ENCODE peak calls at places on chromosomes 6 and 20, in ten cellular contexts. T, Q, I, D, E, C, N, H, X and K are unnamed samples.

GRCh38 chr6:43669922-43670622 is 17.5 kb downstream of the MRPS18A start:
- DNase-seq in Q (no peak), I (no peak), E (no peak), H (no peak), N (no peak), T (no peak), X (no peak), D (peak), C (no peak), K (no peak)

GRCh38 chr6:107601406-107601805 is 111.5 kb downstream of the SOBP start:
- DNase-seq in D (no peak), Q (no peak), N (no peak), C (no peak), H (no peak), T (no peak), I (no peak), E (no peak), X (no peak), K (no peak)

GRCh38 chr6:48670546-48670945 is 559.5 kb upstream of the PTCHD4 start:
- DNase-seq in C (no peak), H (no peak), T (no peak), Q (no peak), X (no peak), I (no peak), D (no peak), E (no peak), N (no peak), K (no peak)

GRCh38 chr6:39228111-39228971 is 934 bp downstream of the KCNK5 start:
- DNase-seq in D (no peak), E (no peak), T (no peak), N (no peak), Q (no peak), H (no peak), I (no peak), X (no peak), C (no peak), K (no peak)

GRCh38 chr6:5671162-5671561 is 335.6 kb downstream of the NRN1 start:
- DNase-seq in H (no peak), Q (no peak), E (no peak), C (no peak), N (no peak), D (no peak), X (no peak), I (peak), T (no peak), K (no peak)

GRCh38 chr6:46948699-46949098 is 27.0 kb upstream of the ADGRF5 start:
- DNase-seq in N (no peak), C (no peak), E (no peak), I (peak), X (no peak), D (no peak), T (no peak), Q (no peak), H (no peak), K (no peak)

GRCh38 chr6:49790340-49790739 is 3.3 kb upstream of the PGK2 start:
- DNase-seq in E (no peak), C (no peak), H (no peak), Q (no peak), I (no peak), X (no peak), N (no peak), T (no peak), D (no peak), K (no peak)

GRCh38 chr6:30707281-30707850 is 9.7 kb downstream of the MDC1 start:
- DNase-seq in Q (no peak), C (no peak), D (peak), N (no peak), E (no peak), T (no peak), I (no peak), H (peak), X (no peak), K (no peak)

GRCh38 chr6:150176152-150176551 is 33.3 kb downstream of the PPP1R14C start:
- DNase-seq in Q (no peak), C (no peak), E (no peak), N (peak), X (no peak), H (peak), T (no peak), D (peak), I (no peak), K (no peak)

GRCh38 chr6:163394659-163395058 is 19.9 kb upstream of the QKI start:
- DNase-seq in X (no peak), Q (no peak), C (no peak), N (no peak), E (no peak), D (no peak), H (no peak), I (no peak), T (no peak), K (no peak)

GRCh38 chr6:37860226-37860839 is 40.8 kb downstream of the ZFAND3 start:
- DNase-seq in D (peak), C (peak), T (no peak), X (peak), H (no peak), Q (no peak), N (no peak), E (no peak), I (peak), K (peak)

GRCh38 chr6:143592335-143592734 is 80.8 kb upstream of the FUCA2 start:
- DNase-seq in T (no peak), I (no peak), H (no peak), Q (no peak), E (no peak), C (no peak), N (no peak), X (peak), D (no peak), K (no peak)
- TF ChIP-seq CTCF in T (no peak), I (peak), H (no peak), Q (peak), E (no peak), C (peak), N (peak), X (peak), D (no peak), K (peak)

GRCh38 chr6:34126419-34126818 is 19.5 kb downstream of the GRM4 start:
- DNase-seq in I (no peak), T (no peak), N (no peak), C (no peak), E (no peak), H (no peak), D (no peak), Q (no peak), X (no peak), K (no peak)
- TF ChIP-seq CTCF in I (no peak), T (no peak), N (no peak), C (no peak), E (no peak), H (no peak), D (no peak), Q (no peak), X (no peak), K (peak)

DNA sequence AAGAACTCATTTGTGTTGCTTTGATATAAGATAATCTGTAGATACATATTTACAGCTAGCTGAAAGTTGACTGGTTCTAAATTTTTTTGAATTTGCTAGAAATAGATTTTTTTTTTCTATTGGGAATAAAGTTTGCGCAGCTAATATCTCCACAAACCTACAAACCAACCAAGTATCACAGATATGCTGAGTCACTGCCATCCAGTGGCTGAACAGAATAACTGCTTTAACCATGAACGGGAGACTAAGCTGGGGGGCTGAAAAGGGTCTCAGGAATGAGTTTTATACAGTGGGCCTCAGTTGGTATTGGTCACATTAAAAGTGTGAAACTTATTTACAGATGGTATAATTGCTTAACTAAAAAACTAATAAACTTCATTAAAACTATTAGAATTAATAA is 326.7 kb upstream of the CNR1 start:
- DNase-seq in Q (no peak), T (no peak), X (peak), N (no peak), I (peak), H (no peak), C (no peak), E (no peak), D (no peak), K (peak)
- TF ChIP-seq CTCF in Q (no peak), T (peak), X (peak), N (no peak), I (peak), H (peak), C (peak), E (no peak), D (no peak), K (peak)

DNA sequence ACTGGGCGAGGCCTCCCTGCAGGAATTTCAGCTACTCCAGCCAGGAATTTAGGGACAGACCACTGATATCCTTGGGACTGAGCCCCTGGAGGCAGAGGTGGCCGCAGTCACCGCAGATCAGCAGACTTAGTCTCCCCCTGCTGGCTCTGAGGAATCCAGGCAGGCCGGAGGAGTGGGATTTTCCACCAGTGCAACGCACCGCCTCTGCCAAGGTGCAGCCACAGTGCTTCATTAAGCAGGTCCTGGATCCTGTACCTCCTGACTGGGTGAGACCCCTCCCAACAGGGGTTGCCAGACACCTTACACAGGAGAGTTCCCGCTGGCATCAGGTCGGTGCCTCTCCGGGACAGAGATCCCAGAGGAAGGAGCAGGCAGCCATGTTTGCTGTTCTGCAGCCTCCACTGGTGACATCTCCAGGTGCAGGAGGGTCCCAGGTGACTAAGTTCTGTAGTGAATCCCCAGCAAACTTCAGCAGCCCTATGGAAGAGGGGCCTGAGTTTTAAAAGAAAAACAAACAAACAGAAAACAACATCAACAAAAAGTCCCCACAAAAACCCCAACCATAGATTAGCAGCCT is 515.2 kb downstream of the FRK start:
- DNase-seq in D (no peak), Q (no peak), E (no peak), N (no peak), T (no peak), C (peak), I (no peak), H (peak), X (no peak), K (no peak)
- TF ChIP-seq CTCF in D (no peak), Q (no peak), E (no peak), N (no peak), T (no peak), C (peak), I (no peak), H (no peak), X (no peak), K (no peak)

DNA sequence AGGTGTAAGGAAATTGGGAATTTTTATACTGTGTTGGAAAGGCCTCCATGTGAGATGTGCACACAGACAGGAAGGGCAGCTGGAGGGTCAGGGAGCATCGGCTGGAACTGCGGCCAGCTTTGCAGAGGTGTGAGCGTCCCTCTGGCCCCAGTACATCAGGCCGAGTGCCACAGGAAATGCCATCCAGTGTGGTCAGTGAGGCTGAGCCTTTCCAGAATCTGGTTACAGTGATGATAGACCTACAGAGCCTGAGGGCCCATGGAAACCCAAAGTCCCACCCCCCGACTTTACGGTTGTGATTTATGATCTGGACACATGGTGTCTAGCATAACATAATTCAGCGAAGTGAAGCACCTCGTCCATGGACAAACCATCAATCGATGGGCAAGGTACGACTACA is 137.3 kb upstream of the PDE10A start:
- DNase-seq in H (no peak), N (no peak), D (no peak), X (no peak), I (no peak), Q (no peak), C (no peak), T (no peak), E (no peak), K (no peak)
- TF ChIP-seq CTCF in H (no peak), N (no peak), D (no peak), X (no peak), I (no peak), Q (no peak), C (no peak), T (no peak), E (no peak), K (no peak)

DNA sequence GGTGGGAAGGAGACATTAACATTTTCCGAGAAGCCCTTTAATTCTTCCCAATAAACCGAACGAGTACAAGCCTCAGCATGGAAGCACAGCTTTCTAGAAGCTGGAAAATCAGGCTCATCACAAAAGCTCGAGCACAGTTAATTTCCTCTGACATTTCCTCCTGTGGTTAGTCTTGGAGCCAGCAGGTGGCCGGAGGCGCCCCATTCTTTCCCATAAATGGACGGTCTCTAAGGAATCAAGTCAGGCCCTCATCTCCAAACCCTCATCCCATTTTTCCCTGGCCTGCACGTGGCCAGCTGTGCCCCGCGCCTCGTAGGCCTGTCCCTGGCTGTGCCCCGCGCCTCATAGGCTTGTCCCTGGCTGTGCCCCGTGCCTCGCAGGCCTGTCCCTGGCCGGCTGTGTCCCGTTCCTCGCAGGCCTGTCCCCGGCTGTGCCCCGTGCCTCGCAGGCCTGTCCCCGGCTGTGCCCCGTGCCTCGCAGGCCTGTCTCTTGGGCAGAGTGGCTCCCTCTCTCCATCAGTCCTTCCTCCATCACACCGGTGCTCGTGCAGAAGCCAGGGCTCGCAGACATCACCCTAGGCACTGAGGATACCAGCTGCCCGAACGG is 19.7 kb upstream of the NTSR1 start:
- DNase-seq in D (no peak), I (peak), C (no peak), Q (no peak), H (no peak), N (no peak), E (no peak), X (no peak), T (no peak), K (no peak)
- TF ChIP-seq CTCF in D (no peak), I (no peak), C (peak), Q (no peak), H (no peak), N (no peak), E (no peak), X (no peak), T (no peak), K (peak)